ENCODE peak calls at places on chromosomes 4 and X, in four cellular contexts. W is progenitor cell of endocrine pancreas, F is lower leg skin, C is cardiac muscle cell. K is an unnamed sample.
A peak's percentile ranks its signal among the peaks of the same experiment; 100 is the strongest.

GRCh38 chr4:184453402-184454160 is 20.8 kb downstream of the IRF2 start:
- DNase-seq in F (no peak), C (peak; percentile 22), W (no peak), K (no peak)

GRCh38 chr4:55444822-55445221 is 49.1 kb downstream of the TMEM165 start:
- DNase-seq in C (peak; percentile 23), F (no peak), W (no peak), K (no peak)

GRCh38 chrX:38285649-38286048 is 41.7 kb downstream of the RPGR start:
- DNase-seq in F (no peak), C (no peak), W (no peak), K (no peak)

GRCh38 chr4:103499094-103499493 is 220.7 kb downstream of the TACR3 start:
- DNase-seq in C (no peak), W (no peak), F (no peak), K (no peak)

GRCh38 chrX:110491846-110492620 is 133.4 kb downstream of the RTL9 start:
- DNase-seq in W (no peak), C (no peak), F (no peak), K (no peak)

GRCh38 chr4:142721187-142721586 is 124.9 kb downstream of the INPP4B start:
- DNase-seq in F (no peak), W (no peak), C (no peak), K (no peak)

GRCh38 chr4:163269874-163270273 is 62.5 kb downstream of the NPY1R start:
- DNase-seq in W (no peak), C (no peak), F (no peak), K (no peak)

GRCh38 chr4:47704693-47705325 is 133.1 kb downstream of the CORIN start:
- DNase-seq in F (no peak), C (peak; percentile 83), W (no peak), K (no peak)

GRCh38 chrX:88136328-88136727 is 610.7 kb upstream of the CPXCR1 start:
- DNase-seq in W (no peak), C (peak; percentile 20), F (no peak), K (no peak)

GRCh38 chrX:134512566-134512965 is 52.6 kb downstream of the HPRT1 start:
- DNase-seq in F (no peak), W (no peak), C (no peak), K (no peak)

GRCh38 chr4:102543529-102543928 is 42.4 kb downstream of the NFKB1 start:
- DNase-seq in W (no peak), C (no peak), F (no peak), K (no peak)

GRCh38 chr4:122450847-122451246 is 5.7 kb downstream of the IL2 start:
- DNase-seq in F (no peak), W (no peak), C (peak; percentile 13), K (no peak)

GRCh38 chr4:78083035-78083434 is 25.9 kb downstream of the FRAS1 start:
- DNase-seq in W (no peak), C (no peak), F (no peak), K (no peak)

GRCh38 chr4:10162341-10163000 is 45.9 kb upstream of the WDR1 start:
- DNase-seq in C (no peak), W (no peak), F (no peak), K (no peak)

GRCh38 chr4:15109583-15109982 is 107.3 kb downstream of the CPEB2 start:
- DNase-seq in W (no peak), C (no peak), F (no peak), K (no peak)

GRCh38 chr4:14667624-14668295 is 334.5 kb upstream of the CPEB2 start:
- DNase-seq in F (no peak), W (no peak), C (no peak), K (no peak)

GRCh38 chrX:145735036-145735435 is 82.6 kb upstream of the SLITRK2 start:
- DNase-seq in W (no peak), F (no peak), C (no peak), K (no peak)

GRCh38 chr4:85812776-85813175 is 337.8 kb downstream of the ARHGAP24 start:
- DNase-seq in C (no peak), F (no peak), W (no peak), K (no peak)

GRCh38 chr4:74671074-74671698 is 123.1 kb downstream of the BTC start:
- DNase-seq in W (peak; percentile 27), F (no peak), C (peak; percentile 67), K (no peak)

GRCh38 chrX:13778916-13779315 is 38.0 kb downstream of the GPM6B start:
- DNase-seq in W (no peak), C (no peak), F (no peak), K (no peak)

GRCh38 chrX:107574054-107574683 is 54.1 kb upstream of the PRPS1 start:
- DNase-seq in C (no peak), W (no peak), F (no peak), K (no peak)

GRCh38 chr4:48681856-48682255 is 98.2 kb downstream of the FRYL start:
- DNase-seq in F (no peak), C (peak; percentile 11), W (no peak), K (no peak)

GRCh38 chr4:58357947-58358346 is 1247.8 kb upstream of the IGFBP7 start:
- DNase-seq in F (no peak), C (no peak), W (no peak), K (no peak)

GRCh38 chr4:152047451-152047850 is 286.6 kb upstream of the GATB start:
- DNase-seq in W (no peak), C (no peak), F (no peak), K (no peak)

GRCh38 chr4:182880387-182881356 is 36.5 kb downstream of the DCTD start:
- DNase-seq in W (no peak), F (no peak), C (no peak), K (no peak)

GRCh38 chr4:187071896-187072295 is 348.2 kb upstream of the FAT1 start:
- DNase-seq in W (no peak), C (peak; percentile 10), F (no peak), K (no peak)

GRCh38 chrX:47093248-47093647 is 15.0 kb downstream of the RGN start:
- DNase-seq in W (no peak), F (no peak), C (peak; percentile 39), K (no peak)

DNA sequence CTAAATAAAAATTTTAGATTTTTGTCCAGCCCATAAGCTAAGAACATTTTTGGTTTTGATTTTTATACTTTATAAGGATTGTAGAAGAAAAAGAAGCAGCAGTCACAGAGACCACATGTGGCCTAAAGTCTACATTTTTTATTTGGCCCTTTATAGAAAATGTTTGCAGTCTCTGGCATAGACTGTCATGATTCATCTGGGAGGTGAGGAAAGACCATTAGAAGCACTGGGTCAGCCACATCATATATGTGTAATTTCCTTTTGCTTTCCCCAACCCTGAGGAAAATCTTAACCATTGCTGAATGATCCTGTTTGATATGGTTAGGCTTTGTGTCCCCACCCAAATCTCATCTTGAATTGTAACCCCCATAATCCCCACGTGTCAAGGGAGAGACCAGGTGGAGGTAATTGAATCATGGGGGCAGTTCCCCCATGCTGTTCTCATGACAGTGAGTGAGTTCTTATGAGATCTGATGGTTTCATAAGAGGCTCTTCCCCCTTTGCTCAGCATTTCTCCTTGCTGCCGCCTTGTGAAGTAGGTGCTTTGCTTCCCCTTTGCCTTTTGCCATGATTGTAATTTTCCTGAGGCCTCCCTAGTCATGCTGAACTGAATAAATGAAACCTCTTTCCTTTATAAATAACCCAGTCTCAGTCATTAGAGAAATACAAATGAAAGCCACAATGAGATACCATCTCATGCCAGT is 12.1 kb upstream of the COPS4 start:
- DNase-seq in F (no peak), C (no peak), W (no peak), K (no peak)
- TF ChIP-seq CTCF in F (no peak), C (no peak), W (no peak), K (no peak)

GRCh38 chr4:98786866-98787265 is 128.5 kb upstream of the TSPAN5 start:
- DNase-seq in C (peak; percentile 6), W (no peak), F (no peak), K (no peak)
- TF ChIP-seq CTCF in C (peak; percentile 27), W (no peak), F (no peak), K (peak; percentile 28)

GRCh38 chrX:123203772-123204171 is 19.7 kb downstream of the GRIA3 start:
- DNase-seq in F (no peak), W (no peak), C (no peak), K (no peak)
- TF ChIP-seq CTCF in F (no peak), W (peak; percentile 15), C (no peak), K (no peak)

DNA sequence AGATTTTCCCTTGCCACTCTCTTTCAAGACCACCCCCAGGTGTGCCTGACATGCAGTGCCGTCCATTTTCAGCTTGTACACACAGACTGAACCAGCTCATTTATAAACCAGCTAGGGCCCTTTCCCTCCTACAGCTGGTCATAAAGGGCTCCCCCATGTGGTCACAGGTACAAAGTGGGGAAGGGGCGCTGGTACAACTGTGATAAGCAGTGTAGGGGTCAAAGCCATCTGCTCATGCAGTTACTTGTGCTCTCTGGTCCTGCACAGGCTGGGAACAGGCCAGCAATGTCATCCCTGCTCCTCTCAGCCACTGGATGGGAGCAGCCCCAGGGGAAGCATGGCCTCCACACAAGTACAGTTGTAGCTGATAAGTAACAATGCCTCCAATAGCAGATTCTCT is 20.6 kb downstream of the GABRQ start:
- DNase-seq in C (peak; percentile 6), W (no peak), F (no peak), K (peak; percentile 63)
- TF ChIP-seq CTCF in C (no peak), W (peak; percentile 40), F (no peak), K (no peak)

GRCh38 chrX:129653985-129654651 is 638 bp downstream of the APLN start:
- DNase-seq in W (no peak), F (no peak), C (no peak), K (peak; percentile 83)

GRCh38 chrX:129653181-129653984 is 1.4 kb downstream of the APLN start:
- DNase-seq in C (no peak), F (no peak), W (no peak), K (peak; percentile 60)

GRCh38 chrX:129658429-129658828 is 3.7 kb upstream of the APLN start:
- DNase-seq in W (no peak), F (no peak), C (no peak), K (no peak)

GRCh38 chrX:129654652-129655546 is at the start of gene APLN:
- DNase-seq in F (no peak), W (no peak), C (peak; percentile 57), K (peak; percentile 83)

DNA sequence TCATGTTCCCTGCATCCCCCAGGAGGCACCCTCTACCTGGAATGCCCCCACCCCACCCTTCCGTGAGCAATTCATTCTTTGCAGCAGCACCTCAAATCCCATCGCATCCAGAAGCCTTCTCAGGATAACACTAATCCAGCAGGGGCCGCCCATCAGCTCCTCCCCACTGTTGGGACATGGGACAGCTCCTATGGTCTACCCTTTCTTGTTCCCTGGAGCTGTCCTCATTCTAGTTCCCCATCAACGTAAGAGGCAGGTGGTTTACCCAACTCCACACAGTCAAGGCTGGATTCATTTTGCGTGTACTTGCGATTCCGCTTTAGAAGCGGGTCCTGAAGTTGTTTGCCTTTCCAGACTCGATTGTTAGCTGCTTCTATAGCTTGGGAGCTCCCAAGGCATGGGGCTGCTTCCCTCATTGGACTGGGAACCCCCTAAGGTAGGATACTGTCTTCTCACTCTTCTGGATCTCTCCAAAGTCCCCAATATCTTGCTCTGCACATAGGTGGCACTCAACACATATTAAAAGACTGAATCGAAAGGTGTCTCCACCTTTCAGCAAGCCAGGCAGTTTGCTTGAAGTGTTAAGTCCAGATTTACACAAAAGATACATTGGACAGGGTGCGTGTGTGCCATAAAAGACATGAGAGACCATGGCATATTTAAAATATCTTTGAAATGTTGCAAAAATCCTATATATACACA is 942 bp upstream of the APLN start:
- DNase-seq in W (no peak), F (no peak), C (peak; percentile 37), K (peak; percentile 63)
- TF ChIP-seq CTCF in W (no peak), F (no peak), C (no peak), K (no peak)

GRCh38 chrX:96684339-96685204 is at the start of gene DIAPH2:
- DNase-seq in F (peak; percentile 68), W (peak; percentile 75), C (peak; percentile 89), K (peak; percentile 87)
- TF ChIP-seq CTCF in F (no peak), W (peak; percentile 39), C (peak; percentile 6), K (no peak)

GRCh38 chrX:54495814-54496516 is at the start of gene FGD1:
- DNase-seq in F (peak; percentile 37), W (peak; percentile 44), C (peak; percentile 74), K (peak; percentile 90)
- TF ChIP-seq CTCF in F (no peak), W (no peak), C (no peak), K (no peak)

K was measured in osteocyte.